ENCODE peak calls at places on chromosome 15, in nine cellular contexts. L is transverse colon; Z is NCI-H1105 treated with DMSO at 0.1 percent for 48 hours; C is left cardiac atrium; T is activated T-cell treated with anti-CD3 and anti-CD28 coated beads for 24 hours; V is lower lobe of right lung; B is stimulated activated CD4-positive, alpha-beta T cell treated with anti-CD3 and anti-CD28 coated beads, Interleukin-15, amount 100 ng/mL, for 1 hour; H is KG1; P is NCI-H2029 treated with DMSO at 0.1 percent for 48 hours. J is an unnamed sample.

GRCh38 chr15:63506537-63507035 is 2.2 kb downstream of the USP3 start:
- DNase-seq in Z (peak; percentile 19), T (no peak), L (no peak), P (no peak), B (no peak), C (no peak), V (no peak), H (no peak), J (no peak)

GRCh38 chr15:47184405-47185221 is 532.7 kb upstream of the SEMA6D start:
- DNase-seq in P (no peak), C (peak; percentile 20), H (no peak), Z (peak; percentile 75), T (no peak), B (no peak), V (no peak), L (no peak), J (no peak)

GRCh38 chr15:83365370-83365938 is 81.0 kb upstream of the BNC1 start:
- DNase-seq in B (no peak), H (no peak), C (peak; percentile 57), L (peak; percentile 9), T (no peak), P (no peak), V (peak; percentile 75), Z (no peak), J (no peak)

GRCh38 chr15:45704329-45705249 is 69.8 kb downstream of the SQOR start:
- DNase-seq in C (peak; percentile 24), B (no peak), P (no peak), T (no peak), H (no peak), L (peak; percentile 18), V (no peak), Z (no peak), J (no peak)

GRCh38 chr15:26323564-26323963 is 449.3 kb downstream of the GABRB3 start:
- DNase-seq in C (no peak), B (no peak), H (no peak), P (no peak), Z (no peak), L (no peak), T (no peak), V (no peak), J (no peak)

GRCh38 chr15:39016706-39017105 is 452.1 kb upstream of the RASGRP1 start:
- DNase-seq in L (no peak), B (no peak), C (no peak), T (no peak), V (no peak), H (no peak), P (no peak), Z (no peak), J (no peak)

GRCh38 chr15:41958002-41958420 is 14.3 kb downstream of the EHD4 start:
- DNase-seq in Z (no peak), C (no peak), P (no peak), H (no peak), B (no peak), V (no peak), L (no peak), T (no peak), J (no peak)

GRCh38 chr15:82663186-82663600 is 16.0 kb upstream of the CPEB1 start:
- DNase-seq in V (no peak), B (no peak), T (peak; percentile 11), C (peak; percentile 57), H (peak; percentile 10), P (no peak), L (peak; percentile 25), Z (no peak), J (no peak)

GRCh38 chr15:100929641-100930042 is 10.5 kb downstream of the LRRK1 start:
- DNase-seq in B (no peak), L (no peak), C (no peak), V (no peak), Z (peak; percentile 52), P (no peak), T (no peak), H (no peak), J (no peak)

GRCh38 chr15:74783072-74783807 is 1.4 kb downstream of the CSK start:
- DNase-seq in C (peak; percentile 36), T (no peak), B (no peak), P (no peak), Z (no peak), H (peak; percentile 52), L (peak; percentile 59), V (no peak), J (no peak)

GRCh38 chr15:68682906-68683490 is 104.2 kb downstream of the CORO2B start:
- DNase-seq in V (no peak), T (no peak), P (no peak), B (no peak), H (no peak), L (no peak), C (no peak), Z (no peak), J (no peak)

GRCh38 chr15:78203346-78204225 is 30.8 kb downstream of the ACSBG1 start:
- DNase-seq in P (no peak), B (no peak), Z (no peak), T (no peak), V (no peak), H (no peak), L (no peak), C (peak; percentile 57), J (peak; percentile 11)

GRCh38 chr15:82810863-82811421 is 1.5 kb downstream of the WHAMM start:
- DNase-seq in P (no peak), Z (no peak), C (no peak), L (no peak), B (no peak), H (peak; percentile 41), V (no peak), T (peak; percentile 30), J (no peak)

GRCh38 chr15:65213241-65213640 is 2.0 kb upstream of the CILP start:
- DNase-seq in V (no peak), T (no peak), P (no peak), B (no peak), L (no peak), C (peak; percentile 52), H (no peak), Z (no peak), J (no peak)

GRCh38 chr15:53573091-53573490 is 186.4 kb downstream of the WDR72 start:
- DNase-seq in H (no peak), V (no peak), L (no peak), Z (no peak), T (no peak), P (no peak), C (no peak), B (no peak), J (no peak)

GRCh38 chr15:32909431-32909830 is 191.6 kb downstream of the GREM1 start:
- DNase-seq in C (no peak), P (no peak), T (no peak), H (no peak), L (no peak), B (no peak), V (no peak), Z (no peak), J (no peak)

GRCh38 chr15:100778831-100779288 is 100.8 kb upstream of the ALDH1A3 start:
- DNase-seq in T (no peak), C (no peak), Z (no peak), P (no peak), H (no peak), V (no peak), B (no peak), L (no peak), J (peak; percentile 9)

GRCh38 chr15:99324082-99324620 is 72.9 kb downstream of the LRRC28 start:
- DNase-seq in B (no peak), C (no peak), T (no peak), H (no peak), Z (no peak), P (no peak), V (no peak), L (no peak), J (no peak)